ENCODE peak calls at places on chromosomes 4 and X, in nine cellular contexts. One of them, this sample, is unnamed.

GRCh38 chr4:8330821-8331566 is 61.4 kb downstream of the HTRA3 start:
- DNase-seq in stimulated activated CD4-positive, alpha-beta T cell treated with anti-CD3 and anti-CD28 coated beads, Interleukin-4, amount 100 ng/mL, for 48 hours: no peak
- DNase-seq in sciatic nerve: peak; percentile 52
- DNase-seq in left ventricle myocardium inferior: peak; percentile 85
- DNase-seq in pancreas: no peak
- DNase-seq in T-helper 9 cell: no peak
- DNase-seq in CD4-positive, alpha-beta T cell: no peak
- DNase-seq in COR-L47: no peak
- DNase-seq in neuronal stem cell: no peak
- DNase-seq in this sample: no peak

GRCh38 chr4:159725571-159725970 is 622.7 kb downstream of the RAPGEF2 start:
- DNase-seq in left ventricle myocardium inferior: no peak
- DNase-seq in stimulated activated CD4-positive, alpha-beta T cell treated with anti-CD3 and anti-CD28 coated beads, Interleukin-4, amount 100 ng/mL, for 48 hours: no peak
- DNase-seq in neuronal stem cell: no peak
- DNase-seq in T-helper 9 cell: no peak
- DNase-seq in CD4-positive, alpha-beta T cell: no peak
- DNase-seq in COR-L47: peak; percentile 39
- DNase-seq in sciatic nerve: no peak
- DNase-seq in pancreas: no peak
- DNase-seq in this sample: no peak

GRCh38 chr4:177596035-177596434 is 153.8 kb upstream of the AGA start:
- DNase-seq in T-helper 9 cell: no peak
- DNase-seq in CD4-positive, alpha-beta T cell: no peak
- DNase-seq in sciatic nerve: no peak
- DNase-seq in COR-L47: no peak
- DNase-seq in left ventricle myocardium inferior: no peak
- DNase-seq in neuronal stem cell: no peak
- DNase-seq in pancreas: peak; percentile 46
- DNase-seq in stimulated activated CD4-positive, alpha-beta T cell treated with anti-CD3 and anti-CD28 coated beads, Interleukin-4, amount 100 ng/mL, for 48 hours: peak; percentile 15
- DNase-seq in this sample: no peak

GRCh38 chr4:20431422-20432014 is 179.8 kb downstream of the SLIT2 start:
- DNase-seq in T-helper 9 cell: no peak
- DNase-seq in pancreas: no peak
- DNase-seq in left ventricle myocardium inferior: peak; percentile 17
- DNase-seq in CD4-positive, alpha-beta T cell: no peak
- DNase-seq in stimulated activated CD4-positive, alpha-beta T cell treated with anti-CD3 and anti-CD28 coated beads, Interleukin-4, amount 100 ng/mL, for 48 hours: no peak
- DNase-seq in sciatic nerve: no peak
- DNase-seq in COR-L47: no peak
- DNase-seq in neuronal stem cell: no peak
- DNase-seq in this sample: no peak

GRCh38 chr4:165439981-165440380 is 61.2 kb downstream of the CPE start:
- DNase-seq in pancreas: no peak
- DNase-seq in stimulated activated CD4-positive, alpha-beta T cell treated with anti-CD3 and anti-CD28 coated beads, Interleukin-4, amount 100 ng/mL, for 48 hours: no peak
- DNase-seq in left ventricle myocardium inferior: no peak
- DNase-seq in CD4-positive, alpha-beta T cell: no peak
- DNase-seq in neuronal stem cell: no peak
- DNase-seq in COR-L47: no peak
- DNase-seq in T-helper 9 cell: no peak
- DNase-seq in sciatic nerve: no peak
- DNase-seq in this sample: no peak

GRCh38 chr4:2929469-2929868 is 33.7 kb downstream of the NOP14 start:
- DNase-seq in CD4-positive, alpha-beta T cell: no peak
- DNase-seq in sciatic nerve: peak; percentile 53
- DNase-seq in left ventricle myocardium inferior: no peak
- DNase-seq in pancreas: no peak
- DNase-seq in stimulated activated CD4-positive, alpha-beta T cell treated with anti-CD3 and anti-CD28 coated beads, Interleukin-4, amount 100 ng/mL, for 48 hours: no peak
- DNase-seq in COR-L47: no peak
- DNase-seq in neuronal stem cell: no peak
- DNase-seq in T-helper 9 cell: no peak
- DNase-seq in this sample: no peak

GRCh38 chr4:176538217-176538925 is 218.6 kb downstream of the SPCS3 start:
- DNase-seq in pancreas: no peak
- DNase-seq in left ventricle myocardium inferior: no peak
- DNase-seq in neuronal stem cell: no peak
- DNase-seq in COR-L47: no peak
- DNase-seq in stimulated activated CD4-positive, alpha-beta T cell treated with anti-CD3 and anti-CD28 coated beads, Interleukin-4, amount 100 ng/mL, for 48 hours: no peak
- DNase-seq in CD4-positive, alpha-beta T cell: no peak
- DNase-seq in T-helper 9 cell: no peak
- DNase-seq in sciatic nerve: no peak
- DNase-seq in this sample: no peak

GRCh38 chr4:27490315-27490714 is 629.7 kb downstream of the STIM2 start:
- DNase-seq in CD4-positive, alpha-beta T cell: no peak
- DNase-seq in pancreas: no peak
- DNase-seq in sciatic nerve: no peak
- DNase-seq in COR-L47: no peak
- DNase-seq in stimulated activated CD4-positive, alpha-beta T cell treated with anti-CD3 and anti-CD28 coated beads, Interleukin-4, amount 100 ng/mL, for 48 hours: no peak
- DNase-seq in T-helper 9 cell: no peak
- DNase-seq in left ventricle myocardium inferior: no peak
- DNase-seq in neuronal stem cell: no peak
- DNase-seq in this sample: no peak

GRCh38 chr4:85867281-85867680 is 392.3 kb downstream of the ARHGAP24 start:
- DNase-seq in left ventricle myocardium inferior: no peak
- DNase-seq in T-helper 9 cell: no peak
- DNase-seq in stimulated activated CD4-positive, alpha-beta T cell treated with anti-CD3 and anti-CD28 coated beads, Interleukin-4, amount 100 ng/mL, for 48 hours: no peak
- DNase-seq in CD4-positive, alpha-beta T cell: no peak
- DNase-seq in COR-L47: no peak
- DNase-seq in neuronal stem cell: no peak
- DNase-seq in sciatic nerve: no peak
- DNase-seq in pancreas: no peak
- DNase-seq in this sample: no peak

GRCh38 chrX:13283968-13284914 is 35.6 kb downstream of the ATXN3L start:
- DNase-seq in neuronal stem cell: no peak
- DNase-seq in T-helper 9 cell: no peak
- DNase-seq in sciatic nerve: no peak
- DNase-seq in COR-L47: peak; percentile 11
- DNase-seq in pancreas: no peak
- DNase-seq in CD4-positive, alpha-beta T cell: no peak
- DNase-seq in stimulated activated CD4-positive, alpha-beta T cell treated with anti-CD3 and anti-CD28 coated beads, Interleukin-4, amount 100 ng/mL, for 48 hours: no peak
- DNase-seq in left ventricle myocardium inferior: no peak
- DNase-seq in this sample: no peak

GRCh38 chrX:12958059-12958458 is 16.9 kb upstream of the TMSB4X start:
- DNase-seq in stimulated activated CD4-positive, alpha-beta T cell treated with anti-CD3 and anti-CD28 coated beads, Interleukin-4, amount 100 ng/mL, for 48 hours: no peak
- DNase-seq in T-helper 9 cell: no peak
- DNase-seq in CD4-positive, alpha-beta T cell: no peak
- DNase-seq in pancreas: no peak
- DNase-seq in COR-L47: no peak
- DNase-seq in left ventricle myocardium inferior: no peak
- DNase-seq in neuronal stem cell: no peak
- DNase-seq in sciatic nerve: no peak
- DNase-seq in this sample: no peak

GRCh38 chr4:152992027-152992426 is 55.9 kb downstream of the FHDC1 start:
- DNase-seq in stimulated activated CD4-positive, alpha-beta T cell treated with anti-CD3 and anti-CD28 coated beads, Interleukin-4, amount 100 ng/mL, for 48 hours: no peak
- DNase-seq in neuronal stem cell: no peak
- DNase-seq in COR-L47: no peak
- DNase-seq in left ventricle myocardium inferior: no peak
- DNase-seq in CD4-positive, alpha-beta T cell: no peak
- DNase-seq in sciatic nerve: no peak
- DNase-seq in pancreas: no peak
- DNase-seq in T-helper 9 cell: no peak
- DNase-seq in this sample: no peak

This sample was measured in endothelial cell.